ENCODE peak calls at places on chromosomes 4 and X, in seven cellular contexts. J, W, R, K, G, U and X are unnamed samples.

GRCh38 chr4:78079701-78080430 is 22.7 kb downstream of the FRAS1 start:
- DNase-seq in J (no peak), W (no peak), R (no peak), K (no peak), G (no peak), U (no peak), X (no peak)

GRCh38 chrX:121858867-121859647 is 811.6 kb downstream of the GLUD2 start:
- DNase-seq in J (no peak), W (no peak), R (no peak), K (no peak), G (no peak), U (no peak), X (no peak)

GRCh38 chrX:8191022-8191421 is 20.0 kb upstream of the VCX2 start:
- DNase-seq in J (no peak), W (peak), R (no peak), K (no peak), G (peak), U (no peak), X (no peak)

GRCh38 chr4:57073559-57073958 is 36.6 kb downstream of the IGFBP7 start:
- DNase-seq in J (no peak), W (no peak), R (no peak), K (no peak), G (no peak), U (no peak), X (no peak)

GRCh38 chrX:43882294-43882681 is at the start of gene MAOB:
- DNase-seq in J (no peak), W (no peak), R (peak), K (peak), G (peak), U (no peak), X (no peak)

GRCh38 chr4:19372365-19372764 is 879.3 kb upstream of the SLIT2 start:
- DNase-seq in J (no peak), W (no peak), R (no peak), K (no peak), G (no peak), U (no peak), X (no peak)

GRCh38 chrX:133493366-133493765 is 78.1 kb upstream of the GPC4 start:
- DNase-seq in J (no peak), W (no peak), R (no peak), K (no peak), G (no peak), U (no peak), X (no peak)

GRCh38 chr4:164977243-164978164 is at the start of gene TRIM61:
- DNase-seq in J (no peak), W (peak), R (peak), K (peak), G (no peak), U (no peak), X (no peak)

GRCh38 chr4:102420563-102421221 is 75.4 kb upstream of the SLC39A8 start:
- DNase-seq in J (no peak), W (peak), R (no peak), K (no peak), G (no peak), U (no peak), X (no peak)

GRCh38 chr4:26418107-26418506 is 72.2 kb downstream of the CCKAR start:
- DNase-seq in J (no peak), W (no peak), R (no peak), K (no peak), G (no peak), U (no peak), X (no peak)

GRCh38 chr4:7005571-7005970 is 37.6 kb upstream of the TADA2B start:
- DNase-seq in J (no peak), W (no peak), R (no peak), K (no peak), G (no peak), U (no peak), X (no peak)

GRCh38 chr4:80202784-80203553 is 5.7 kb downstream of the PRDM8 start:
- DNase-seq in J (peak), W (no peak), R (peak), K (no peak), G (no peak), U (no peak), X (no peak)

GRCh38 chrX:123083924-123084323 is 100.2 kb upstream of the GRIA3 start:
- DNase-seq in J (no peak), W (no peak), R (no peak), K (no peak), G (no peak), U (no peak), X (no peak)

GRCh38 chrX:118761950-118762725 is 34.7 kb downstream of the IL13RA1 start:
- DNase-seq in J (no peak), W (no peak), R (no peak), K (no peak), G (no peak), U (no peak), X (no peak)

GRCh38 chr4:24470681-24471622 is 113.4 kb downstream of the DHX15 start:
- DNase-seq in J (no peak), W (peak), R (peak), K (peak), G (no peak), U (peak), X (no peak)

GRCh38 chrX:151694661-151695582 is at the start of gene PRRG3:
- DNase-seq in J (no peak), W (no peak), R (no peak), K (no peak), G (no peak), U (no peak), X (no peak)

GRCh38 chr4:143337600-143338287 is 1.1 kb downstream of the GAB1 start:
- DNase-seq in J (no peak), W (peak), R (no peak), K (peak), G (peak), U (peak), X (no peak)

GRCh38 chr4:185222598-185222997 is 13.2 kb downstream of the SNX25 start:
- DNase-seq in J (no peak), W (no peak), R (no peak), K (no peak), G (no peak), U (peak), X (no peak)

GRCh38 chrX:108267561-108267960 is 170.7 kb downstream of the COL4A6 start:
- DNase-seq in J (no peak), W (no peak), R (no peak), K (no peak), G (no peak), U (no peak), X (no peak)

GRCh38 chr4:125837493-125838238 is 522.9 kb downstream of the FAT4 start:
- DNase-seq in J (no peak), W (no peak), R (no peak), K (no peak), G (no peak), U (no peak), X (no peak)

GRCh38 chrX:68692651-68693050 is 45.2 kb downstream of the STARD8 start:
- DNase-seq in J (no peak), W (peak), R (no peak), K (no peak), G (no peak), U (no peak), X (no peak)

GRCh38 chr4:101527186-101527585 is 179.9 kb upstream of the PPP3CA start:
- DNase-seq in J (peak), W (peak), R (peak), K (no peak), G (no peak), U (no peak), X (no peak)

GRCh38 chr4:164572877-164573279 is 181.1 kb upstream of the SMIM31 start:
- DNase-seq in J (no peak), W (peak), R (no peak), K (no peak), G (no peak), U (no peak), X (no peak)

GRCh38 chrX:131572372-131573014 is 28.6 kb downstream of the OR13H1 start:
- DNase-seq in J (no peak), W (peak), R (no peak), K (no peak), G (no peak), U (no peak), X (no peak)

GRCh38 chrX:74536142-74537010 is 78.0 kb downstream of the RLIM start:
- DNase-seq in J (peak), W (peak), R (peak), K (peak), G (peak), U (peak), X (no peak)

GRCh38 chr4:92387459-92388069 is 83.8 kb downstream of the GRID2 start:
- DNase-seq in J (no peak), W (peak), R (no peak), K (no peak), G (no peak), U (peak), X (peak)

GRCh38 chr4:2337131-2337723 is 75.3 kb upstream of the MXD4 start:
- DNase-seq in J (no peak), W (no peak), R (no peak), K (no peak), G (no peak), U (no peak), X (no peak)

GRCh38 chr4:123977623-123978022 is 581.0 kb downstream of the SPRY1 start:
- DNase-seq in J (no peak), W (no peak), R (no peak), K (no peak), G (no peak), U (no peak), X (no peak)

GRCh38 chr4:27048350-27049100 is 187.9 kb downstream of the STIM2 start:
- DNase-seq in J (no peak), W (peak), R (no peak), K (no peak), G (no peak), U (no peak), X (no peak)

GRCh38 chr4:19177616-19178015 is 1074.1 kb upstream of the SLIT2 start:
- DNase-seq in J (no peak), W (peak), R (no peak), K (no peak), G (no peak), U (no peak), X (no peak)

GRCh38 chr4:2619459-2619858 is 83.0 kb downstream of the FAM193A start:
- DNase-seq in J (no peak), W (no peak), R (no peak), K (no peak), G (no peak), U (no peak), X (no peak)

GRCh38 chr4:2793920-2794706 is 1.2 kb downstream of the SH3BP2 start:
- DNase-seq in J (no peak), W (no peak), R (no peak), K (peak), G (peak), U (no peak), X (no peak)

GRCh38 chr4:63620271-63620670 is 789.0 kb downstream of the TECRL start:
- DNase-seq in J (no peak), W (no peak), R (no peak), K (no peak), G (no peak), U (no peak), X (no peak)

GRCh38 chr4:150316332-150317205 is 238.3 kb downstream of the DCLK2 start:
- DNase-seq in J (no peak), W (no peak), R (no peak), K (no peak), G (no peak), U (no peak), X (no peak)

GRCh38 chr4:119725688-119726330 is 97.2 kb upstream of the PDE5A start:
- DNase-seq in J (no peak), W (no peak), R (no peak), K (no peak), G (peak), U (no peak), X (no peak)

GRCh38 chr4:184248216-184248615 is 30.5 kb upstream of the ENPP6 start:
- DNase-seq in J (no peak), W (no peak), R (no peak), K (no peak), G (no peak), U (no peak), X (no peak)

GRCh38 chr4:124980276-124980752 is 267.8 kb upstream of the ANKRD50 start:
- DNase-seq in J (no peak), W (peak), R (no peak), K (no peak), G (no peak), U (no peak), X (no peak)

GRCh38 chrX:8873956-8874355 is 72.8 kb upstream of the FAM9A start:
- DNase-seq in J (no peak), W (no peak), R (no peak), K (no peak), G (no peak), U (no peak), X (no peak)

GRCh38 chrX:140087865-140088264 is 122.5 kb upstream of the CXorf66 start:
- DNase-seq in J (no peak), W (no peak), R (no peak), K (no peak), G (no peak), U (no peak), X (no peak)